ENCODE peak calls at places on chromosomes 12 and 14, in nine cellular contexts. C is HuH-7; F is fibroblast of the conjunctiva; Q is T-helper 2 cell; Y is activated CD4-positive, alpha-beta T cell treated with anti-CD3 and anti-CD28 coated beads, Interleukin-2, amount 50 U/mL, for 1 hour; A is kidney glomerular epithelial cell; P is CD4-positive, alpha-beta memory T cell; J is CD8-positive, alpha-beta T cell; X is MV-4-11. U is an unnamed sample.
A peak's percentile ranks its signal among the peaks of the same experiment; 100 is the strongest.

GRCh38 chr14:103862393-103862782 is 15.0 kb upstream of the PPP1R13B start:
- DNase-seq in Y (no peak), Q (no peak), J (no peak), A (no peak), C (no peak), X (peak; percentile 20), P (no peak), F (no peak), U (peak; percentile 58)

GRCh38 chr12:121789800-121790748 is 3.4 kb downstream of the RHOF start:
- DNase-seq in P (peak; percentile 93), F (no peak), Q (peak; percentile 93), X (peak; percentile 86), J (peak; percentile 94), Y (peak; percentile 95), C (no peak), A (no peak), U (no peak)

GRCh38 chr12:65962921-65963883 is 138.9 kb downstream of the HMGA2 start:
- DNase-seq in X (no peak), P (no peak), F (no peak), Q (no peak), C (peak; percentile 23), Y (no peak), A (no peak), J (no peak), U (no peak)

GRCh38 chr14:102046337-102047278 is 40.2 kb downstream of the HSP90AA1 start:
- DNase-seq in F (peak; percentile 67), J (peak; percentile 16), Y (no peak), Q (no peak), C (peak; percentile 74), P (no peak), X (peak; percentile 46), A (no peak), U (peak; percentile 46)

GRCh38 chr14:34539407-34540180 is at the start of gene EAPP:
- DNase-seq in J (peak; percentile 93), C (peak; percentile 87), A (no peak), X (no peak), P (peak; percentile 93), Q (peak; percentile 93), F (peak; percentile 96), Y (peak; percentile 92), U (peak; percentile 96)

GRCh38 chr14:68593806-68594536 is 198.9 kb downstream of the ZFP36L1 start:
- DNase-seq in Q (no peak), J (no peak), F (no peak), A (no peak), Y (no peak), X (peak; percentile 74), P (no peak), C (no peak), U (peak; percentile 100)

GRCh38 chr14:74579447-74580274 is 32.4 kb downstream of the LTBP2 start:
- DNase-seq in C (no peak), J (no peak), Q (no peak), A (peak; percentile 87), F (no peak), X (no peak), P (no peak), Y (no peak), U (peak; percentile 80)

GRCh38 chr12:3227076-3227975 is 150.1 kb downstream of the TSPAN9 start:
- DNase-seq in Q (no peak), X (no peak), F (no peak), P (no peak), C (no peak), A (no peak), Y (no peak), J (no peak), U (no peak)

GRCh38 chr12:95648990-95649791 is 97.9 kb upstream of the USP44 start:
- DNase-seq in X (no peak), C (no peak), P (no peak), A (peak; percentile 66), F (no peak), J (no peak), Y (no peak), Q (no peak), U (no peak)